ENCODE peak calls at places on chromosomes 5 and 9, in four cellular contexts. K, O, T and B are unnamed samples.

GRCh38 chr5:149442563-149443182 is 63.6 kb upstream of the IL17B start:
- DNase-seq in K (peak), O (no peak), T (peak), B (peak)

GRCh38 chr5:173498871-173499470 is 117.5 kb downstream of the BOD1 start:
- DNase-seq in K (no peak), O (no peak), T (no peak), B (no peak)

GRCh38 chr9:6522263-6522662 is 109.3 kb downstream of the UHRF2 start:
- DNase-seq in K (no peak), O (no peak), T (no peak), B (no peak)

GRCh38 chr9:79377315-79377855 is 194.4 kb upstream of the TLE4 start:
- DNase-seq in K (no peak), O (no peak), T (no peak), B (no peak)

GRCh38 chr9:73613092-73613701 is 461.5 kb downstream of the ANXA1 start:
- DNase-seq in K (no peak), O (no peak), T (no peak), B (no peak)

GRCh38 chr5:90142531-90142930 is 267.0 kb downstream of the CETN3 start:
- DNase-seq in K (no peak), O (no peak), T (no peak), B (no peak)

GRCh38 chr9:33350310-33350709 is 52.1 kb downstream of the AQP7 start:
- DNase-seq in K (no peak), O (no peak), T (no peak), B (no peak)

GRCh38 chr5:65034029-65034781 is 265.5 kb downstream of the CWC27 start:
- DNase-seq in K (no peak), O (no peak), T (no peak), B (no peak)

GRCh38 chr5:179668404-179668803 is 12.4 kb downstream of the CBY3 start:
- DNase-seq in K (peak), O (no peak), T (peak), B (peak)

GRCh38 chr5:35183243-35183955 is 46.9 kb downstream of the PRLR start:
- DNase-seq in K (peak), O (peak), T (peak), B (peak)

GRCh38 chr5:35172526-35172925 is 57.8 kb downstream of the PRLR start:
- DNase-seq in K (no peak), O (no peak), T (no peak), B (no peak)

GRCh38 chr5:35180046-35180445 is 50.2 kb downstream of the PRLR start:
- DNase-seq in K (no peak), O (no peak), T (no peak), B (no peak)

GRCh38 chr5:35182541-35183242 is 47.6 kb downstream of the PRLR start:
- DNase-seq in K (no peak), O (no peak), T (no peak), B (no peak)

DNA sequence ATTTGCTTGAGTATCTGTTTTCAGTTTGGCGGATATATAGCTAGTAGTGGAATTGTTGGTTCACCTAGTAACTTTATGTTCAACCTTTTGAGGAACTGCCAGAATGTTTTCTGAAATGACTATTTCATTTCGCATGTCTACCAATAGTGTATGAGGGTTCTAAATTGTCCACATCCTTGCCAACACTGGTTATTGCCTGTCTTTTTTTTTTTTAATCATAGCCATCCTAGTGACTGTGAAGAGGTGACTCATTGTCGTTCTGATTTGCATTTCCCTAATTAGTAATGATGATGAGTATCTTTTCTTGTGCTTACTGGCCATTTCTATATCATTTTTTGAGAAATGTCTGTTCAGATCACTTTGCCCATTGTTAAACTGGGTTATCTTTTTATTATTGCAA is 52.5 kb downstream of the PRLR start:
- DNase-seq in K (no peak), O (no peak), T (no peak), B (no peak)
- TF ChIP-seq FOXM1 in K (no peak), O (no peak), T (no peak), B (no peak)

GRCh38 chr5:56596154-56596553 is 219.2 kb upstream of the MAP3K1 start:
- DNase-seq in K (no peak), O (no peak), T (no peak), B (no peak)

GRCh38 chr5:56607074-56607473 is 208.3 kb upstream of the MAP3K1 start:
- DNase-seq in K (no peak), O (no peak), T (no peak), B (no peak)

GRCh38 chr5:56598941-56599340 is 216.4 kb upstream of the MAP3K1 start:
- DNase-seq in K (no peak), O (no peak), T (no peak), B (no peak)

GRCh38 chr5:56606202-56606601 is 209.1 kb upstream of the MAP3K1 start:
- DNase-seq in K (no peak), O (no peak), T (no peak), B (no peak)

DNA sequence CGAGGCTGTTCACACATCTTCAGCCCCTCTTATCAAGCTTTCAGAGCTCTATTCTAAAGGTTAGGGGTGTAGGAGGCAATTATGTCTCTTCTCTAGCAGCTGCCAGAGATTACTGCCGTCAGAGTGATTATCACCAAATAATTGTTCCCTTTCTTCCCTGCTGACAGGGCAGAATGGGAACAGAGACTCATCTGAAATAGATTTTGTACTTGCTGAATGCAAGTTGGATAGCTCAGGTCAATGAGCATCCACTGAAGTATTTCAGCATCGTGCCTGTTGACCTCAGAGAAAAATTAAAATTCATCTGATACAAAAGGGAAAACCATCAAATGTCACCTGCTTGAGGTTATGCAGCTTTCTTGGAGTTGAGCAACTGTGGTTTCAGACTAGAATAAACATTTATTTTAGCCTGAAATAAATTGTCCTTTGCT is 213.7 kb upstream of the MAP3K1 start:
- DNase-seq in K (no peak), O (no peak), T (no peak), B (no peak)
- TF ChIP-seq FOXM1 in K (no peak), O (no peak), T (no peak), B (no peak)

GRCh38 chr5:147686421-147686820 is 96.1 kb downstream of the JAKMIP2 start:
- DNase-seq in K (no peak), O (no peak), T (no peak), B (no peak)

GRCh38 chr5:147689436-147689835 is 93.1 kb downstream of the JAKMIP2 start:
- DNase-seq in K (no peak), O (no peak), T (no peak), B (no peak)

GRCh38 chr5:147691134-147691533 is 91.4 kb downstream of the JAKMIP2 start:
- DNase-seq in K (no peak), O (no peak), T (no peak), B (no peak)

GRCh38 chr5:147690595-147690994 is 91.9 kb downstream of the JAKMIP2 start:
- DNase-seq in K (no peak), O (no peak), T (no peak), B (peak)

GRCh38 chr5:147688965-147689364 is 93.6 kb downstream of the JAKMIP2 start:
- DNase-seq in K (no peak), O (no peak), T (no peak), B (no peak)
- TF ChIP-seq FOXM1 in K (no peak), O (no peak), T (no peak), B (no peak)

GRCh38 chr5:81182396-81183390 is 50.4 kb upstream of the CKMT2 start:
- DNase-seq in K (no peak), O (no peak), T (no peak), B (no peak)
- TF ChIP-seq FOXM1 in K (no peak), O (no peak), T (no peak), B (no peak)

DNA sequence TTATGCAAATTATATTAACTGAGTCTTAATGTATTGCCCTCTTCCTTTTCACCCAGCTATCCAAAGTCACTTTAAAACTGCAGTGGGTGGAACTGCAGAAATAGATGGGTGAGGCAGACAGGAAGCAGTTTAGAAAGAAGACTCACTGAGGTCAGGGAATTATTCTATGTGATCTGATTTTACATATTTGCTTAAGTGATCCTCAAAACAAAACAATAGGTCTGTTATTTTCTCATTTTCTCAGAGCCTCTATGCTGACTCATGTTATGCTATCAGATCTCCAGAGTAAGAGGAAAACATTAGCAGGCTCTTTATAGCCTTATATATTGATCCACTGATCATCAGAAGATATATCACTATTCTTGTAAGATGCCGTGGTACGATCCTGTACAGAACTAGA is 63.5 kb downstream of the MRPS27 start:
- DNase-seq in K (no peak), O (no peak), T (no peak), B (no peak)
- TF ChIP-seq FOXM1 in K (no peak), O (no peak), T (no peak), B (no peak)